ENCODE peak calls at places on chromosome 12, in eight cellular contexts. H is activated CD4-positive, alpha-beta memory T cell treated with anti-CD3 and anti-CD28 coated beads, Interleukin-2, amount 10 ng/mL, durations not matched to agents 7 days and 5 days; M is IMR-90; V is neural progenitor cell; U is OCI-M1; Z is Peyer's patch; O is GM04504; A is posterior vena cava. X is an unnamed sample.

GRCh38 chr12:12979731-12980259 is 20.3 kb downstream of the HEBP1 start:
- DNase-seq in A (no peak), U (no peak), Z (no peak), H (no peak), M (peak; percentile 98), O (peak; percentile 94), V (peak; percentile 30), X (peak; percentile 90)

GRCh38 chr12:19894803-19895202 is 455.5 kb downstream of the AEBP2 start:
- DNase-seq in Z (no peak), U (peak; percentile 26), A (no peak), H (no peak), O (no peak), V (no peak), M (peak; percentile 21), X (no peak)

GRCh38 chr12:57521475-57522018 is 1.1 kb upstream of the MBD6 start:
- DNase-seq in O (no peak), Z (peak; percentile 44), V (peak; percentile 78), M (peak; percentile 61), U (peak; percentile 67), H (peak; percentile 38), A (no peak), X (no peak)

GRCh38 chr12:30400349-30400748 is 295.3 kb downstream of the IPO8 start:
- DNase-seq in U (peak; percentile 17), M (no peak), V (no peak), O (no peak), H (no peak), Z (no peak), A (no peak), X (no peak)

GRCh38 chr12:101172316-101172715 is 37.7 kb downstream of the SLC5A8 start:
- DNase-seq in A (no peak), O (no peak), Z (no peak), U (no peak), M (peak; percentile 10), V (peak; percentile 71), H (no peak), X (no peak)

GRCh38 chr12:57734586-57734985 is 4.0 kb downstream of the AGAP2 start:
- DNase-seq in M (no peak), U (no peak), V (no peak), Z (no peak), H (no peak), O (no peak), A (peak; percentile 24), X (no peak)

GRCh38 chr12:122988036-122988435 is 7.6 kb downstream of the ARL6IP4 start:
- DNase-seq in V (no peak), O (no peak), U (no peak), H (no peak), A (no peak), Z (no peak), M (no peak), X (no peak)

GRCh38 chr12:25994901-25995625 is 36.6 kb downstream of the RASSF8 start:
- DNase-seq in M (no peak), Z (no peak), V (no peak), U (no peak), A (no peak), H (no peak), O (no peak), X (no peak)

GRCh38 chr12:51217133-51217967 is 512 bp downstream of the POU6F1 start:
- DNase-seq in O (no peak), V (peak; percentile 69), A (peak; percentile 87), M (no peak), U (peak; percentile 61), H (peak; percentile 46), Z (peak; percentile 73), X (no peak)

GRCh38 chr12:13431041-13431440 is 234.5 kb downstream of the EMP1 start:
- DNase-seq in H (no peak), M (no peak), O (no peak), Z (no peak), A (no peak), U (no peak), V (no peak), X (no peak)

GRCh38 chr12:88552672-88553079 is 27.6 kb downstream of the KITLG start:
- DNase-seq in U (no peak), O (peak; percentile 69), H (no peak), V (no peak), M (peak; percentile 55), A (no peak), Z (no peak), X (no peak)

GRCh38 chr12:2094597-2094996 is 41.8 kb downstream of the CACNA1C start:
- DNase-seq in H (no peak), V (no peak), A (no peak), U (no peak), Z (no peak), O (no peak), M (peak; percentile 30), X (no peak)

GRCh38 chr12:124233846-124234620 is 60.9 kb upstream of the RFLNA start:
- DNase-seq in A (no peak), U (no peak), V (no peak), H (no peak), O (no peak), M (no peak), Z (no peak), X (no peak)

GRCh38 chr12:3658327-3659163 is 94.4 kb downstream of the CRACR2A start:
- DNase-seq in M (peak; percentile 29), V (peak; percentile 76), A (no peak), H (peak; percentile 35), U (no peak), O (no peak), Z (no peak), X (no peak)

GRCh38 chr12:71846322-71846940 is 6.9 kb downstream of the TBC1D15 start:
- DNase-seq in H (no peak), M (peak; percentile 47), A (no peak), O (no peak), U (peak; percentile 73), V (no peak), Z (no peak), X (no peak)

GRCh38 chr12:57091633-57092528 is 3.0 kb downstream of the NAB2 start:
- DNase-seq in Z (no peak), V (no peak), U (no peak), H (no peak), A (peak; percentile 76), O (no peak), M (no peak), X (no peak)

GRCh38 chr12:52313461-52313860 is 7.7 kb downstream of the KRT83 start:
- DNase-seq in A (peak; percentile 53), Z (no peak), U (no peak), V (no peak), M (no peak), O (no peak), H (no peak), X (no peak)

GRCh38 chr12:88625316-88625715 is 45.0 kb upstream of the KITLG start:
- DNase-seq in V (no peak), H (no peak), O (no peak), U (no peak), A (no peak), M (no peak), Z (no peak), X (no peak)

X was measured in HS-27A.